ENCODE peak calls at places on chromosomes 16 and 17, in five cellular contexts. Z, B, E, M and X are unnamed samples.

GRCh38 chr17:66791337-66791736 is 43.6 kb upstream of the CACNG5 start:
- DNase-seq in Z (no peak), B (peak), E (no peak), M (no peak), X (no peak)

GRCh38 chr17:7020894-7021664 is 1.8 kb upstream of the BCL6B start:
- DNase-seq in Z (no peak), B (no peak), E (no peak), M (no peak), X (no peak)

GRCh38 chr16:86888240-86889044 is 310.1 kb downstream of the FOXL1 start:
- DNase-seq in Z (no peak), B (no peak), E (no peak), M (no peak), X (no peak)

GRCh38 chr16:30186782-30187555 is 3.6 kb downstream of the CORO1A start:
- DNase-seq in Z (peak), B (peak), E (no peak), M (peak), X (peak)

GRCh38 chr16:88454315-88455057 is 1.4 kb downstream of the ZFPM1 start:
- DNase-seq in Z (no peak), B (no peak), E (no peak), M (no peak), X (peak)

GRCh38 chr17:20092292-20092867 is 83.2 kb downstream of the SPECC1 start:
- DNase-seq in Z (no peak), B (no peak), E (no peak), M (no peak), X (no peak)

GRCh38 chr17:27244481-27245223 is 49.3 kb upstream of the WSB1 start:
- DNase-seq in Z (no peak), B (no peak), E (no peak), M (peak), X (no peak)

GRCh38 chr17:55635253-55635766 is 87.4 kb downstream of the TMEM100 start:
- DNase-seq in Z (no peak), B (no peak), E (no peak), M (peak), X (no peak)

GRCh38 chr17:35890774-35891155 is 10.6 kb upstream of the CCL5 start:
- DNase-seq in Z (no peak), B (no peak), E (no peak), M (no peak), X (no peak)

GRCh38 chr16:27222499-27223225 is 19.3 kb downstream of the KDM8 start:
- DNase-seq in Z (no peak), B (no peak), E (no peak), M (peak), X (no peak)

GRCh38 chr17:16439303-16439791 is 24.0 kb downstream of the TRPV2 start:
- DNase-seq in Z (no peak), B (no peak), E (no peak), M (peak), X (no peak)

GRCh38 chr16:49700222-49700927 is 155.5 kb downstream of the ZNF423 start:
- DNase-seq in Z (no peak), B (no peak), E (peak), M (peak), X (no peak)

GRCh38 chr17:1967092-1967662 is 58.0 kb downstream of the RTN4RL1 start:
- DNase-seq in Z (no peak), B (no peak), E (no peak), M (no peak), X (no peak)

GRCh38 chr17:8611671-8612298 is 18.7 kb downstream of the MYH10 start:
- DNase-seq in Z (no peak), B (no peak), E (no peak), M (peak), X (no peak)

GRCh38 chr17:27471321-27472269 is 15.3 kb downstream of the KSR1 start:
- DNase-seq in Z (no peak), B (no peak), E (no peak), M (no peak), X (peak)